ENCODE peak calls at places on chromosomes 3 and 15, in seven cellular contexts. One of them, this sample, is unnamed.

GRCh38 chr3:53803124-53803815 is 42.9 kb downstream of the CHDH start:
- DNase-seq in nephron progenitor cell: no peak
- DNase-seq in CD4-positive, alpha-beta T cell: no peak
- DNase-seq in natural killer cell: no peak
- DNase-seq in glutamatergic neuron: peak; percentile 6
- DNase-seq in endothelial cell: no peak
- DNase-seq in GM12865: no peak
- DNase-seq in this sample: no peak

GRCh38 chr3:196813903-196814302 is 53.8 kb upstream of the SENP5 start:
- DNase-seq in natural killer cell: no peak
- DNase-seq in glutamatergic neuron: no peak
- DNase-seq in GM12865: no peak
- DNase-seq in CD4-positive, alpha-beta T cell: no peak
- DNase-seq in nephron progenitor cell: no peak
- DNase-seq in endothelial cell: no peak
- DNase-seq in this sample: no peak

GRCh38 chr3:151579571-151580270 is 118.9 kb upstream of the IGSF10 start:
- DNase-seq in endothelial cell: no peak
- DNase-seq in glutamatergic neuron: no peak
- DNase-seq in nephron progenitor cell: no peak
- DNase-seq in CD4-positive, alpha-beta T cell: no peak
- DNase-seq in GM12865: no peak
- DNase-seq in natural killer cell: no peak
- DNase-seq in this sample: no peak

GRCh38 chr3:108461641-108462040 is 48.8 kb downstream of the MYH15 start:
- DNase-seq in GM12865: peak; percentile 3
- DNase-seq in nephron progenitor cell: no peak
- DNase-seq in natural killer cell: no peak
- DNase-seq in CD4-positive, alpha-beta T cell: no peak
- DNase-seq in glutamatergic neuron: no peak
- DNase-seq in endothelial cell: no peak
- DNase-seq in this sample: no peak

GRCh38 chr15:77866596-77867125 is 210.8 kb downstream of the TBC1D2B start:
- DNase-seq in glutamatergic neuron: no peak
- DNase-seq in GM12865: no peak
- DNase-seq in natural killer cell: no peak
- DNase-seq in endothelial cell: no peak
- DNase-seq in CD4-positive, alpha-beta T cell: no peak
- DNase-seq in nephron progenitor cell: no peak
- DNase-seq in this sample: no peak

GRCh38 chr3:23685484-23686258 is 120.1 kb upstream of the UBE2E1 start:
- DNase-seq in nephron progenitor cell: no peak
- DNase-seq in endothelial cell: no peak
- DNase-seq in natural killer cell: no peak
- DNase-seq in GM12865: peak; percentile 41
- DNase-seq in CD4-positive, alpha-beta T cell: no peak
- DNase-seq in glutamatergic neuron: no peak
- DNase-seq in this sample: no peak

GRCh38 chr3:186471781-186472180 is 72.4 kb downstream of the CRYGS start:
- DNase-seq in glutamatergic neuron: peak; percentile 30
- DNase-seq in natural killer cell: no peak
- DNase-seq in CD4-positive, alpha-beta T cell: no peak
- DNase-seq in nephron progenitor cell: no peak
- DNase-seq in GM12865: no peak
- DNase-seq in endothelial cell: no peak
- DNase-seq in this sample: no peak

GRCh38 chr3:64300790-64301423 is 75.6 kb upstream of the PRICKLE2 start:
- DNase-seq in glutamatergic neuron: no peak
- DNase-seq in nephron progenitor cell: no peak
- DNase-seq in natural killer cell: no peak
- DNase-seq in GM12865: no peak
- DNase-seq in endothelial cell: no peak
- DNase-seq in CD4-positive, alpha-beta T cell: no peak
- DNase-seq in this sample: no peak

GRCh38 chr3:101842245-101842934 is 6.9 kb upstream of the NFKBIZ start:
- DNase-seq in nephron progenitor cell: no peak
- DNase-seq in natural killer cell: no peak
- DNase-seq in endothelial cell: no peak
- DNase-seq in glutamatergic neuron: no peak
- DNase-seq in CD4-positive, alpha-beta T cell: no peak
- DNase-seq in GM12865: no peak
- DNase-seq in this sample: no peak

GRCh38 chr15:63186065-63186464 is 3.3 kb upstream of the RAB8B start:
- DNase-seq in natural killer cell: no peak
- DNase-seq in nephron progenitor cell: no peak
- DNase-seq in glutamatergic neuron: no peak
- DNase-seq in endothelial cell: no peak
- DNase-seq in GM12865: no peak
- DNase-seq in CD4-positive, alpha-beta T cell: no peak
- DNase-seq in this sample: no peak

GRCh38 chr15:100202309-100202943 is 139.3 kb downstream of the ADAMTS17 start:
- DNase-seq in GM12865: no peak
- DNase-seq in glutamatergic neuron: no peak
- DNase-seq in natural killer cell: no peak
- DNase-seq in CD4-positive, alpha-beta T cell: no peak
- DNase-seq in nephron progenitor cell: no peak
- DNase-seq in endothelial cell: no peak
- DNase-seq in this sample: no peak

GRCh38 chr15:75357976-75358673 is 10.3 kb downstream of the MAN2C1 start:
- DNase-seq in endothelial cell: no peak
- DNase-seq in nephron progenitor cell: no peak
- DNase-seq in CD4-positive, alpha-beta T cell: no peak
- DNase-seq in glutamatergic neuron: no peak
- DNase-seq in natural killer cell: no peak
- DNase-seq in GM12865: no peak
- DNase-seq in this sample: no peak

GRCh38 chr3:129505341-129505740 is 23.1 kb upstream of the RHO start:
- DNase-seq in glutamatergic neuron: no peak
- DNase-seq in nephron progenitor cell: no peak
- DNase-seq in GM12865: no peak
- DNase-seq in natural killer cell: no peak
- DNase-seq in CD4-positive, alpha-beta T cell: no peak
- DNase-seq in endothelial cell: no peak
- DNase-seq in this sample: no peak

GRCh38 chr3:142618917-142619401 is 22.8 kb downstream of the PLS1 start:
- DNase-seq in GM12865: no peak
- DNase-seq in nephron progenitor cell: no peak
- DNase-seq in endothelial cell: no peak
- DNase-seq in glutamatergic neuron: no peak
- DNase-seq in CD4-positive, alpha-beta T cell: no peak
- DNase-seq in natural killer cell: no peak
- DNase-seq in this sample: no peak

GRCh38 chr3:171356251-171356650 is 104.0 kb downstream of the TNIK start:
- DNase-seq in GM12865: no peak
- DNase-seq in glutamatergic neuron: no peak
- DNase-seq in nephron progenitor cell: no peak
- DNase-seq in endothelial cell: no peak
- DNase-seq in natural killer cell: no peak
- DNase-seq in CD4-positive, alpha-beta T cell: no peak
- DNase-seq in this sample: no peak

GRCh38 chr15:79394231-79394630 is 37.9 kb upstream of the MINAR1 start:
- DNase-seq in nephron progenitor cell: no peak
- DNase-seq in CD4-positive, alpha-beta T cell: no peak
- DNase-seq in GM12865: no peak
- DNase-seq in endothelial cell: no peak
- DNase-seq in natural killer cell: no peak
- DNase-seq in glutamatergic neuron: no peak
- DNase-seq in this sample: no peak

GRCh38 chr3:10623578-10624275 is 118.3 kb upstream of the ATP2B2 start:
- DNase-seq in nephron progenitor cell: no peak
- DNase-seq in GM12865: no peak
- DNase-seq in glutamatergic neuron: no peak
- DNase-seq in CD4-positive, alpha-beta T cell: no peak
- DNase-seq in endothelial cell: no peak
- DNase-seq in natural killer cell: no peak
- DNase-seq in this sample: no peak

GRCh38 chr3:168884353-168884903 is 779.1 kb downstream of the MECOM start:
- DNase-seq in CD4-positive, alpha-beta T cell: no peak
- DNase-seq in nephron progenitor cell: no peak
- DNase-seq in glutamatergic neuron: no peak
- DNase-seq in endothelial cell: no peak
- DNase-seq in GM12865: no peak
- DNase-seq in natural killer cell: no peak
- DNase-seq in this sample: no peak

GRCh38 chr3:123066896-123067688 is at the start of gene PDIA5:
- DNase-seq in glutamatergic neuron: peak; percentile 96
- DNase-seq in nephron progenitor cell: peak; percentile 91
- DNase-seq in endothelial cell: peak; percentile 85
- DNase-seq in natural killer cell: no peak
- DNase-seq in GM12865: peak; percentile 89
- DNase-seq in CD4-positive, alpha-beta T cell: peak; percentile 9
- DNase-seq in this sample: peak; percentile 69

GRCh38 chr15:78263907-78264303 is 457 bp upstream of the DNAJA4 start:
- DNase-seq in endothelial cell: no peak
- DNase-seq in nephron progenitor cell: no peak
- DNase-seq in GM12865: no peak
- DNase-seq in natural killer cell: no peak
- DNase-seq in glutamatergic neuron: no peak
- DNase-seq in CD4-positive, alpha-beta T cell: no peak
- DNase-seq in this sample: no peak

GRCh38 chr3:146655333-146655996 is 50.3 kb upstream of the PLSCR5 start:
- DNase-seq in GM12865: no peak
- DNase-seq in nephron progenitor cell: no peak
- DNase-seq in glutamatergic neuron: no peak
- DNase-seq in endothelial cell: no peak
- DNase-seq in CD4-positive, alpha-beta T cell: no peak
- DNase-seq in natural killer cell: no peak
- DNase-seq in this sample: no peak

GRCh38 chr15:83973816-83974215 is 261.8 kb upstream of the GOLGA6L4 start:
- DNase-seq in glutamatergic neuron: no peak
- DNase-seq in CD4-positive, alpha-beta T cell: no peak
- DNase-seq in natural killer cell: no peak
- DNase-seq in endothelial cell: no peak
- DNase-seq in nephron progenitor cell: no peak
- DNase-seq in GM12865: peak; percentile 67
- DNase-seq in this sample: no peak
- TF ChIP-seq CTCF in glutamatergic neuron: peak; percentile 8
- TF ChIP-seq CTCF in CD4-positive, alpha-beta T cell: no peak
- TF ChIP-seq CTCF in natural killer cell: no peak
- TF ChIP-seq CTCF in endothelial cell: peak; percentile 39
- TF ChIP-seq CTCF in nephron progenitor cell: peak; percentile 33
- TF ChIP-seq CTCF in GM12865: peak; percentile 55
- TF ChIP-seq CTCF in this sample: peak; percentile 43

GRCh38 chr3:86173401-86173800 is 817.5 kb downstream of the VGLL3 start:
- DNase-seq in endothelial cell: no peak
- DNase-seq in glutamatergic neuron: no peak
- DNase-seq in CD4-positive, alpha-beta T cell: no peak
- DNase-seq in nephron progenitor cell: no peak
- DNase-seq in natural killer cell: no peak
- DNase-seq in GM12865: no peak
- DNase-seq in this sample: no peak
- TF ChIP-seq CTCF in endothelial cell: no peak
- TF ChIP-seq CTCF in glutamatergic neuron: no peak
- TF ChIP-seq CTCF in CD4-positive, alpha-beta T cell: no peak
- TF ChIP-seq CTCF in nephron progenitor cell: no peak
- TF ChIP-seq CTCF in natural killer cell: no peak
- TF ChIP-seq CTCF in GM12865: no peak
- TF ChIP-seq CTCF in this sample: no peak

GRCh38 chr15:66601521-66601920 is 35.7 kb upstream of the LCTL start:
- DNase-seq in CD4-positive, alpha-beta T cell: no peak
- DNase-seq in glutamatergic neuron: no peak
- DNase-seq in endothelial cell: no peak
- DNase-seq in natural killer cell: no peak
- DNase-seq in GM12865: no peak
- DNase-seq in nephron progenitor cell: no peak
- DNase-seq in this sample: no peak

GRCh38 chr15:66600240-66600627 is 34.4 kb upstream of the LCTL start:
- DNase-seq in glutamatergic neuron: no peak
- DNase-seq in natural killer cell: no peak
- DNase-seq in endothelial cell: no peak
- DNase-seq in GM12865: no peak
- DNase-seq in CD4-positive, alpha-beta T cell: no peak
- DNase-seq in nephron progenitor cell: no peak
- DNase-seq in this sample: no peak

GRCh38 chr15:66598095-66598815 is 32.5 kb upstream of the LCTL start:
- DNase-seq in endothelial cell: no peak
- DNase-seq in GM12865: no peak
- DNase-seq in glutamatergic neuron: no peak
- DNase-seq in CD4-positive, alpha-beta T cell: no peak
- DNase-seq in nephron progenitor cell: no peak
- DNase-seq in natural killer cell: no peak
- DNase-seq in this sample: no peak

GRCh38 chr15:66595937-66596545 is 30.2 kb upstream of the LCTL start:
- DNase-seq in endothelial cell: no peak
- DNase-seq in GM12865: no peak
- DNase-seq in CD4-positive, alpha-beta T cell: no peak
- DNase-seq in natural killer cell: no peak
- DNase-seq in nephron progenitor cell: no peak
- DNase-seq in glutamatergic neuron: no peak
- DNase-seq in this sample: no peak

GRCh38 chr15:66599536-66600239 is 33.9 kb upstream of the LCTL start:
- DNase-seq in endothelial cell: no peak
- DNase-seq in glutamatergic neuron: no peak
- DNase-seq in CD4-positive, alpha-beta T cell: no peak
- DNase-seq in GM12865: no peak
- DNase-seq in nephron progenitor cell: no peak
- DNase-seq in natural killer cell: no peak
- DNase-seq in this sample: no peak
- TF ChIP-seq CTCF in endothelial cell: no peak
- TF ChIP-seq CTCF in glutamatergic neuron: no peak
- TF ChIP-seq CTCF in CD4-positive, alpha-beta T cell: no peak
- TF ChIP-seq CTCF in GM12865: no peak
- TF ChIP-seq CTCF in nephron progenitor cell: no peak
- TF ChIP-seq CTCF in natural killer cell: no peak
- TF ChIP-seq CTCF in this sample: no peak

DNA sequence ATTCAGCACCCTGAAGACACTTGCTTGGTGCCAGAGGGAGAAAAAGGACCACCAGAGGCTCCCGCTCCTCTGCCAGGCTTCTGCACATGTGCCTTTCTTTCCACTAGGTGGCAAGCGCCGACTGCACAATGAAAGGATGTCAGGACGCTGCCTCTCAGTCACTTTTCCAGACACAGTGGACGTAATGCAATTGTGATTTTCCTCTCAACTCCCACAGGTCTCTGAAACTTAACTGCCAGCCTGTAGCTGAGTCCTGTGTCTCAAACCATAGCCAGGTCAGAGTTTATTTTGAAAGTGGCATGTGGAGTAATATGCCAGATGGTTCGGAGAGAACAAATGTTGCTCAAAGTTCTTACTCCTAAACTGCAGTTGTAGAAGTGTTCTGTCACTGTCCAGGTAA is 162.9 kb downstream of the ITPR1 start:
- DNase-seq in CD4-positive, alpha-beta T cell: no peak
- DNase-seq in endothelial cell: peak; percentile 72
- DNase-seq in glutamatergic neuron: peak; percentile 79
- DNase-seq in nephron progenitor cell: peak; percentile 58
- DNase-seq in GM12865: peak; percentile 16
- DNase-seq in natural killer cell: no peak
- DNase-seq in this sample: peak; percentile 58
- TF ChIP-seq CTCF in CD4-positive, alpha-beta T cell: no peak
- TF ChIP-seq CTCF in endothelial cell: peak; percentile 71
- TF ChIP-seq CTCF in glutamatergic neuron: peak; percentile 87
- TF ChIP-seq CTCF in nephron progenitor cell: peak; percentile 72
- TF ChIP-seq CTCF in GM12865: peak; percentile 17
- TF ChIP-seq CTCF in natural killer cell: no peak
- TF ChIP-seq CTCF in this sample: peak; percentile 91